ENCODE peak calls at places on chromosomes 3 and 15, in four cellular contexts. One of them, this sample, is unnamed.

GRCh38 chr3:194100856-194101390 is 35.0 kb upstream of the HES1 start:
- DNase-seq in stomach: no peak
- DNase-seq in ovary: no peak
- DNase-seq in A549: no peak
- DNase-seq in this sample: no peak

GRCh38 chr15:32669870-32670623 is 28.5 kb downstream of the SCG5 start:
- DNase-seq in stomach: no peak
- DNase-seq in ovary: no peak
- DNase-seq in A549: no peak
- DNase-seq in this sample: no peak

GRCh38 chr3:44114142-44114541 is 127.5 kb upstream of the TOPAZ1 start:
- DNase-seq in stomach: peak
- DNase-seq in ovary: no peak
- DNase-seq in A549: peak
- DNase-seq in this sample: peak

GRCh38 chr3:18370672-18371071 is 54.5 kb downstream of the SATB1 start:
- DNase-seq in stomach: no peak
- DNase-seq in ovary: no peak
- DNase-seq in A549: no peak
- DNase-seq in this sample: no peak

GRCh38 chr3:12965999-12966846 is 107.0 kb downstream of the IQSEC1 start:
- DNase-seq in stomach: no peak
- DNase-seq in ovary: peak
- DNase-seq in A549: no peak
- DNase-seq in this sample: peak

GRCh38 chr3:15221574-15222217 is 15.7 kb downstream of the CAPN7 start:
- DNase-seq in stomach: no peak
- DNase-seq in ovary: no peak
- DNase-seq in A549: no peak
- DNase-seq in this sample: no peak

GRCh38 chr15:39239562-39239961 is 341.3 kb upstream of the THBS1 start:
- DNase-seq in stomach: no peak
- DNase-seq in ovary: no peak
- DNase-seq in A549: no peak
- DNase-seq in this sample: no peak

GRCh38 chr3:169573129-169573528 is 90.4 kb downstream of the MECOM start:
- DNase-seq in stomach: no peak
- DNase-seq in ovary: no peak
- DNase-seq in A549: no peak
- DNase-seq in this sample: no peak

GRCh38 chr15:38307251-38307650 is 54.6 kb downstream of the SPRED1 start:
- DNase-seq in stomach: no peak
- DNase-seq in ovary: no peak
- DNase-seq in A549: no peak
- DNase-seq in this sample: peak

GRCh38 chr15:95247068-95247984 is 1016.0 kb downstream of the MCTP2 start:
- DNase-seq in stomach: peak
- DNase-seq in ovary: no peak
- DNase-seq in A549: peak
- DNase-seq in this sample: no peak

GRCh38 chr3:128434524-128434923 is 32.2 kb downstream of the DNAJB8 start:
- DNase-seq in stomach: no peak
- DNase-seq in ovary: no peak
- DNase-seq in A549: no peak
- DNase-seq in this sample: no peak

GRCh38 chr15:88695595-88696186 is 56.9 kb downstream of the ISG20 start:
- DNase-seq in stomach: no peak
- DNase-seq in ovary: no peak
- DNase-seq in A549: no peak
- DNase-seq in this sample: no peak

GRCh38 chr3:38606561-38606960 is 42.9 kb downstream of the SCN5A start:
- DNase-seq in stomach: no peak
- DNase-seq in ovary: no peak
- DNase-seq in A549: no peak
- DNase-seq in this sample: no peak

GRCh38 chr15:48112242-48112641 is 8.5 kb upstream of the SLC24A5 start:
- DNase-seq in stomach: no peak
- DNase-seq in ovary: no peak
- DNase-seq in A549: peak
- DNase-seq in this sample: peak

GRCh38 chr15:43828061-43828657 is 1.4 kb downstream of the WDR76 start:
- DNase-seq in stomach: no peak
- DNase-seq in ovary: no peak
- DNase-seq in A549: no peak
- DNase-seq in this sample: peak

GRCh38 chr15:44712108-44713005 is 1.0 kb downstream of the B2M start:
- DNase-seq in stomach: peak
- DNase-seq in ovary: peak
- DNase-seq in A549: peak
- DNase-seq in this sample: peak

GRCh38 chr3:127595303-127595702 is 2.9 kb upstream of the MCM2 start:
- DNase-seq in stomach: no peak
- DNase-seq in ovary: no peak
- DNase-seq in A549: no peak
- DNase-seq in this sample: peak

GRCh38 chr3:123431658-123432323 is 17.1 kb downstream of the ADCY5 start:
- DNase-seq in stomach: no peak
- DNase-seq in ovary: no peak
- DNase-seq in A549: no peak
- DNase-seq in this sample: no peak

GRCh38 chr15:101675796-101676582 is 23.8 kb upstream of the TM2D3 start:
- DNase-seq in stomach: no peak
- DNase-seq in ovary: no peak
- DNase-seq in A549: peak
- DNase-seq in this sample: no peak

GRCh38 chr3:140187648-140188221 is 252.8 kb downstream of the CLSTN2 start:
- DNase-seq in stomach: no peak
- DNase-seq in ovary: no peak
- DNase-seq in A549: no peak
- DNase-seq in this sample: no peak

GRCh38 chr3:47669026-47669749 is 90.5 kb upstream of the CSPG5 start:
- DNase-seq in stomach: no peak
- DNase-seq in ovary: no peak
- DNase-seq in A549: no peak
- DNase-seq in this sample: no peak

GRCh38 chr3:69082805-69083204 is 1.9 kb upstream of the ARL6IP5 start:
- DNase-seq in stomach: peak
- DNase-seq in ovary: no peak
- DNase-seq in A549: peak
- DNase-seq in this sample: no peak

GRCh38 chr3:12963184-12963868 is 109.9 kb downstream of the IQSEC1 start:
- DNase-seq in stomach: no peak
- DNase-seq in ovary: no peak
- DNase-seq in A549: no peak
- DNase-seq in this sample: no peak

GRCh38 chr3:188266581-188267274 is 112.8 kb downstream of the LPP start:
- DNase-seq in stomach: peak
- DNase-seq in ovary: no peak
- DNase-seq in A549: no peak
- DNase-seq in this sample: no peak

GRCh38 chr15:29747837-29748417 is 74.3 kb downstream of the TJP1 start:
- DNase-seq in stomach: no peak
- DNase-seq in ovary: no peak
- DNase-seq in A549: peak
- DNase-seq in this sample: peak

GRCh38 chr15:26178821-26179220 is 315.7 kb upstream of the ATP10A start:
- DNase-seq in stomach: no peak
- DNase-seq in ovary: no peak
- DNase-seq in A549: no peak
- DNase-seq in this sample: no peak

GRCh38 chr3:155022896-155023295 is 57.2 kb upstream of the MME start:
- DNase-seq in stomach: no peak
- DNase-seq in ovary: no peak
- DNase-seq in A549: no peak
- DNase-seq in this sample: no peak

GRCh38 chr15:35246376-35246965 is 161.4 kb upstream of the NANOGP8 start:
- DNase-seq in stomach: no peak
- DNase-seq in ovary: no peak
- DNase-seq in A549: no peak
- DNase-seq in this sample: no peak

DNA sequence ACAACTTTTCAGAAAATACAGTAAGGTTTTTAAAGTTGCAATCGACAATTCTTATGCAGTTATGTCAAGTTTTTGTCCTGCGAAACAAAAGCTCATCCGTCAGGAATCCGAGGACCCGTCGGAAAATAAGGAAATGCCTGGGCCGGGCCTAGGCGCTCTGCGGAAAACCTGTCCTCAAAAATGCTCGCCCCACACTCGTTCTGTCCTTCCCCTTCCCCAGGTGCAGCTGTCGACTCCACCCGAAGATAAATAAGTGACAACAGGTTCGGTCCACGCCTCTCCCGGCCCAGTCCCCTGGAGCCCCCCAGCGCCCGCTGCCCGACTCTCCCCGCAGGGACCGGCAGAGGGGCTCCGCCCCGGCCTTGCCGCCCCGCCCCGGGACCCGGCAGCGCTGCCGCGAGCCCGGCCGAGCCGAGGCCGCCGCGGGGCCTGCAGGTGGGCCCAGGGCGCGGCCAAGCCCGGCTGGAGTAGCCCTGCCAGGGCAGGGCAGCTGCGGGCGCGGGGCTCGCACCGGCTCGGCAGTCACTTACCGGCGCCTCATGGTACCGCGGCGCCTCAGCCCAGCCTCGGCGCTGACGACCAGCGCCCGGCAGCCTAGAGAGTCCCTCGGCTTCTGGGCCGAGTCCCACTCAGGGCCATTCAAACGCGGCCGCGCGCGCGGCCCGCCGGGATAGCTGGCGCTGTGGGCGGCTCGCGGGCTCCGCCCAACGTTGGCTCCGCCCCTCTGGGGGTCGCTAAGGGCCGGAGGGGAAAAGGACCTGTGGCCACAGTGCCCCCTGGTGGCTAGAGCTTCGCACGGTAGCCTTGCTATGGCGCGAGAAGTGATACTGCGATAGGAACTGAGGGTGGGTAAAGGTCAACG is at the start of gene KATNBL1:
- DNase-seq in stomach: peak
- DNase-seq in ovary: peak
- DNase-seq in A549: peak
- DNase-seq in this sample: peak
- TF ChIP-seq POLR2A in stomach: peak
- TF ChIP-seq POLR2A in ovary: peak
- TF ChIP-seq POLR2A in A549: peak
- TF ChIP-seq POLR2A in this sample: peak

DNA sequence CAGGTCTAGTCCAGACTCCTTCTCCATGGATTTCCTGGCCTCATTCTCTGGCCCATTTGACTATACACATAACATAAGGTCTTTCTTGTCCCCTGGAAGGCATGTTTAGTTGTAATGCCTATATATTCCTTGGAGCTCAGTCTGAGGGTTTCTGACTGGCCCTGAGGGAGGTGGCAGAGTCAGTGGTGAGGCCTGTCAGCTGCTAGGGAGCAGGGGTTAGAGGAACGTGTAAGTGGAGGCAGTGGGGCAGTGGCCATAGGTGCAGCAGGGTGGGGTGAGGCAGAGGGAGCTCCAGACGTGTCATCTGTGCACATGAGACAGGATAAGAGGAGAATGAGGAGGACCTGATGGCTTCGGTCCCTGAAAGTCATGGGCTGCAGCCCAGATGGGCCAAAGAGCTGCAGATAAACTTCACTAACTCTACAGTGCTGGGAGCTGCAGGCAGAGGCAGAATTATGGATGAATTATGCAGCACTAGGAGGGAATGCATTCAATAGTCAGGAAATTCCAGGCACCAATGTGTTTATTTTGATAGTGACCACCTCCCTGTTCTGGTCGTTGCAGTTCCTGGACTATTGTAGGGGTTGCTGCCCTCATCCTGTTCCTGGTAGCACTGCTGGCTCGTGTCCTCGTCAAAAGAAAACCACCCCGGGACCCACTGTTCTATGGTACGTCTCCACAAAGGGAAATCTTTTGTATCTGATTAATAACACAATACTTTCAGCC is 5.0 kb downstream of the TM6SF1 start:
- DNase-seq in stomach: no peak
- DNase-seq in ovary: no peak
- DNase-seq in A549: no peak
- DNase-seq in this sample: no peak
- TF ChIP-seq POLR2A in stomach: no peak
- TF ChIP-seq POLR2A in ovary: no peak
- TF ChIP-seq POLR2A in A549: no peak
- TF ChIP-seq POLR2A in this sample: no peak

GRCh38 chr3:134373278-134373941 is 837 bp downstream of the AMOTL2 start:
- DNase-seq in stomach: peak
- DNase-seq in ovary: peak
- DNase-seq in A549: peak
- DNase-seq in this sample: no peak
- TF ChIP-seq POLR2A in stomach: no peak
- TF ChIP-seq POLR2A in ovary: peak
- TF ChIP-seq POLR2A in A549: no peak
- TF ChIP-seq POLR2A in this sample: no peak

GRCh38 chr3:58179235-58180098 is 31.3 kb downstream of the DNASE1L3 start:
- DNase-seq in stomach: no peak
- DNase-seq in ovary: no peak
- DNase-seq in A549: no peak
- DNase-seq in this sample: no peak

GRCh38 chr3:58176827-58177489 is 33.8 kb downstream of the DNASE1L3 start:
- DNase-seq in stomach: no peak
- DNase-seq in ovary: no peak
- DNase-seq in A549: no peak
- DNase-seq in this sample: peak

GRCh38 chr3:58178528-58179234 is 32.1 kb downstream of the DNASE1L3 start:
- DNase-seq in stomach: no peak
- DNase-seq in ovary: no peak
- DNase-seq in A549: no peak
- DNase-seq in this sample: no peak

GRCh38 chr3:58176185-58176530 is 34.6 kb downstream of the DNASE1L3 start:
- DNase-seq in stomach: no peak
- DNase-seq in ovary: peak
- DNase-seq in A549: no peak
- DNase-seq in this sample: no peak

DNA sequence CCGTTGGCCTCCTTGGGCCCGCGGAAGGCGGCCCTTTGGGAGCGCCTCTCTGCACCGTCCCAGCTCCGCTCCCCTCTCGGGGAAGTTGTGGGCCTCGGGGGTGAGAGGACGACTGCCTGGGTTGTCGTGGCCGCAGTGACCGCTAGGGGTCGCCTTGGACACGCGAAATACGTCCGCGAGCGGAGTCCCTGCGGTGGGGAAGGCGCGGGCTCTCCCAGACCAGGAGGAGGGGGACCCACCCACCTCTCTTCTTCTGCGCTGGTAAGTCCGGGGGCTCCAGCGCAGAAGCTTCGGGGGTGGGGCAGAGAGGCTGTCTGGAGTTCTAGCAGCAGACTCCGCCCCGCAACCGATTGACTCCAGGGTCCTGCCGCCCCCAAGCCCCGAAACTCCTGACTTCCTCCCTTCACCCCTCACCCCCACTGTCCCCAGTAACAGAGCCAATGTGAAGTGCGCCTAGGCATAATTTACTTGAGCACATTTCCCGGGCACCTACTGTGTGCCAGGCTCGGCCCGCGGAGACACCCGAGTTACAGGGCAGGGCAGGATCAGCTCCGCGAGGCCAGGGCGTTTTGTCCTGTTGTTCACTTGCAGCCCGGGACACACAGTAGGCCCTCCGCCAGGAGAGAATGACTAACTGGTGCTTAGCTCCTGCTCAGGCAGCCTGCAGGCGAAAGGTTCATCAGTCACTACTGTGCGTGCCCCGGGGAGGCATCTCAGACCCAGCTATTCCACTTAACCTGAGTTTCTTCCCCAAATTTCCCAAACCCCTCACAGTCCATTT is 32.8 kb downstream of the DNASE1L3 start:
- DNase-seq in stomach: peak
- DNase-seq in ovary: peak
- DNase-seq in A549: peak
- DNase-seq in this sample: peak
- TF ChIP-seq POLR2A in stomach: no peak
- TF ChIP-seq POLR2A in ovary: no peak
- TF ChIP-seq POLR2A in A549: no peak
- TF ChIP-seq POLR2A in this sample: no peak

This sample was measured in erythroblast.